ENCODE peak calls at places on chromosomes 16 and 17, in five cellular contexts. One of them, this sample, is unnamed.

GRCh38 chr17:27663862-27664605 is 33.0 kb downstream of the LGALS9 start:
- DNase-seq in fibroblast of mammary gland: no peak
- DNase-seq in activated T-helper 1 cell treated with anti-CD3 and anti-CD28 coated beads, Interleukin-12 subunit alpha, Interleukin-12 subunit beta, Interleukin-2, Interleukin-4 antibody, amounts not matched to agents 30 ng/mL and 10 ng/mL and 1 ng/mL, durations not matched to agents 14 hours and 24 hours and 36 hours: no peak
- DNase-seq in BE2C: no peak
- DNase-seq in bronchial epithelial cell: no peak
- DNase-seq in this sample: no peak

GRCh38 chr17:34865696-34866095 is 95.6 kb downstream of the CCT6B start:
- DNase-seq in fibroblast of mammary gland: no peak
- DNase-seq in activated T-helper 1 cell treated with anti-CD3 and anti-CD28 coated beads, Interleukin-12 subunit alpha, Interleukin-12 subunit beta, Interleukin-2, Interleukin-4 antibody, amounts not matched to agents 30 ng/mL and 10 ng/mL and 1 ng/mL, durations not matched to agents 14 hours and 24 hours and 36 hours: no peak
- DNase-seq in BE2C: no peak
- DNase-seq in bronchial epithelial cell: no peak
- DNase-seq in this sample: no peak

GRCh38 chr16:54070944-54071343 is 215.6 kb downstream of the IRX3 start:
- DNase-seq in fibroblast of mammary gland: no peak
- DNase-seq in activated T-helper 1 cell treated with anti-CD3 and anti-CD28 coated beads, Interleukin-12 subunit alpha, Interleukin-12 subunit beta, Interleukin-2, Interleukin-4 antibody, amounts not matched to agents 30 ng/mL and 10 ng/mL and 1 ng/mL, durations not matched to agents 14 hours and 24 hours and 36 hours: no peak
- DNase-seq in BE2C: no peak
- DNase-seq in bronchial epithelial cell: no peak
- DNase-seq in this sample: no peak

GRCh38 chr17:79107499-79108231 is 33.0 kb downstream of the ENGASE start:
- DNase-seq in fibroblast of mammary gland: no peak
- DNase-seq in activated T-helper 1 cell treated with anti-CD3 and anti-CD28 coated beads, Interleukin-12 subunit alpha, Interleukin-12 subunit beta, Interleukin-2, Interleukin-4 antibody, amounts not matched to agents 30 ng/mL and 10 ng/mL and 1 ng/mL, durations not matched to agents 14 hours and 24 hours and 36 hours: no peak
- DNase-seq in BE2C: no peak
- DNase-seq in bronchial epithelial cell: no peak
- DNase-seq in this sample: no peak

GRCh38 chr17:8126306-8127066 is 2.6 kb upstream of the HES7 start:
- DNase-seq in fibroblast of mammary gland: no peak
- DNase-seq in activated T-helper 1 cell treated with anti-CD3 and anti-CD28 coated beads, Interleukin-12 subunit alpha, Interleukin-12 subunit beta, Interleukin-2, Interleukin-4 antibody, amounts not matched to agents 30 ng/mL and 10 ng/mL and 1 ng/mL, durations not matched to agents 14 hours and 24 hours and 36 hours: peak; percentile 47
- DNase-seq in BE2C: peak; percentile 51
- DNase-seq in bronchial epithelial cell: peak; percentile 34
- DNase-seq in this sample: peak; percentile 57

GRCh38 chr17:41777157-41777578 is 9.3 kb downstream of the JUP start:
- DNase-seq in fibroblast of mammary gland: peak; percentile 47
- DNase-seq in activated T-helper 1 cell treated with anti-CD3 and anti-CD28 coated beads, Interleukin-12 subunit alpha, Interleukin-12 subunit beta, Interleukin-2, Interleukin-4 antibody, amounts not matched to agents 30 ng/mL and 10 ng/mL and 1 ng/mL, durations not matched to agents 14 hours and 24 hours and 36 hours: no peak
- DNase-seq in BE2C: peak; percentile 81
- DNase-seq in bronchial epithelial cell: no peak
- DNase-seq in this sample: no peak

GRCh38 chr16:53952215-53953208 is 248.6 kb downstream of the FTO start:
- DNase-seq in fibroblast of mammary gland: peak; percentile 51
- DNase-seq in activated T-helper 1 cell treated with anti-CD3 and anti-CD28 coated beads, Interleukin-12 subunit alpha, Interleukin-12 subunit beta, Interleukin-2, Interleukin-4 antibody, amounts not matched to agents 30 ng/mL and 10 ng/mL and 1 ng/mL, durations not matched to agents 14 hours and 24 hours and 36 hours: no peak
- DNase-seq in BE2C: no peak
- DNase-seq in bronchial epithelial cell: no peak
- DNase-seq in this sample: no peak

GRCh38 chr16:4384497-4384896 is 12.8 kb downstream of the VASN start:
- DNase-seq in fibroblast of mammary gland: peak; percentile 78
- DNase-seq in activated T-helper 1 cell treated with anti-CD3 and anti-CD28 coated beads, Interleukin-12 subunit alpha, Interleukin-12 subunit beta, Interleukin-2, Interleukin-4 antibody, amounts not matched to agents 30 ng/mL and 10 ng/mL and 1 ng/mL, durations not matched to agents 14 hours and 24 hours and 36 hours: no peak
- DNase-seq in BE2C: peak; percentile 83
- DNase-seq in bronchial epithelial cell: no peak
- DNase-seq in this sample: no peak

GRCh38 chr16:58665200-58665599 is 19.4 kb downstream of the SLC38A7 start:
- DNase-seq in fibroblast of mammary gland: no peak
- DNase-seq in activated T-helper 1 cell treated with anti-CD3 and anti-CD28 coated beads, Interleukin-12 subunit alpha, Interleukin-12 subunit beta, Interleukin-2, Interleukin-4 antibody, amounts not matched to agents 30 ng/mL and 10 ng/mL and 1 ng/mL, durations not matched to agents 14 hours and 24 hours and 36 hours: no peak
- DNase-seq in BE2C: peak; percentile 30
- DNase-seq in bronchial epithelial cell: no peak
- DNase-seq in this sample: no peak

GRCh38 chr16:15827299-15827698 is 29.5 kb downstream of the MYH11 start:
- DNase-seq in fibroblast of mammary gland: no peak
- DNase-seq in activated T-helper 1 cell treated with anti-CD3 and anti-CD28 coated beads, Interleukin-12 subunit alpha, Interleukin-12 subunit beta, Interleukin-2, Interleukin-4 antibody, amounts not matched to agents 30 ng/mL and 10 ng/mL and 1 ng/mL, durations not matched to agents 14 hours and 24 hours and 36 hours: no peak
- DNase-seq in BE2C: no peak
- DNase-seq in bronchial epithelial cell: no peak
- DNase-seq in this sample: no peak

GRCh38 chr16:31094088-31094423 is 541 bp downstream of the VKORC1 start:
- DNase-seq in fibroblast of mammary gland: no peak
- DNase-seq in activated T-helper 1 cell treated with anti-CD3 and anti-CD28 coated beads, Interleukin-12 subunit alpha, Interleukin-12 subunit beta, Interleukin-2, Interleukin-4 antibody, amounts not matched to agents 30 ng/mL and 10 ng/mL and 1 ng/mL, durations not matched to agents 14 hours and 24 hours and 36 hours: no peak
- DNase-seq in BE2C: no peak
- DNase-seq in bronchial epithelial cell: no peak
- DNase-seq in this sample: no peak

GRCh38 chr17:12789976-12790805 is 893 bp downstream of the ARHGAP44 start:
- DNase-seq in fibroblast of mammary gland: no peak
- DNase-seq in activated T-helper 1 cell treated with anti-CD3 and anti-CD28 coated beads, Interleukin-12 subunit alpha, Interleukin-12 subunit beta, Interleukin-2, Interleukin-4 antibody, amounts not matched to agents 30 ng/mL and 10 ng/mL and 1 ng/mL, durations not matched to agents 14 hours and 24 hours and 36 hours: no peak
- DNase-seq in BE2C: no peak
- DNase-seq in bronchial epithelial cell: peak; percentile 8
- DNase-seq in this sample: no peak

GRCh38 chr16:17413508-17413907 is 57.3 kb downstream of the XYLT1 start:
- DNase-seq in fibroblast of mammary gland: no peak
- DNase-seq in activated T-helper 1 cell treated with anti-CD3 and anti-CD28 coated beads, Interleukin-12 subunit alpha, Interleukin-12 subunit beta, Interleukin-2, Interleukin-4 antibody, amounts not matched to agents 30 ng/mL and 10 ng/mL and 1 ng/mL, durations not matched to agents 14 hours and 24 hours and 36 hours: no peak
- DNase-seq in BE2C: no peak
- DNase-seq in bronchial epithelial cell: no peak
- DNase-seq in this sample: no peak

GRCh38 chr17:30218689-30219266 is 16.7 kb downstream of the SLC6A4 start:
- DNase-seq in fibroblast of mammary gland: no peak
- DNase-seq in activated T-helper 1 cell treated with anti-CD3 and anti-CD28 coated beads, Interleukin-12 subunit alpha, Interleukin-12 subunit beta, Interleukin-2, Interleukin-4 antibody, amounts not matched to agents 30 ng/mL and 10 ng/mL and 1 ng/mL, durations not matched to agents 14 hours and 24 hours and 36 hours: no peak
- DNase-seq in BE2C: no peak
- DNase-seq in bronchial epithelial cell: no peak
- DNase-seq in this sample: no peak

GRCh38 chr17:27797390-27798091 is 2.8 kb downstream of the NOS2 start:
- DNase-seq in fibroblast of mammary gland: no peak
- DNase-seq in activated T-helper 1 cell treated with anti-CD3 and anti-CD28 coated beads, Interleukin-12 subunit alpha, Interleukin-12 subunit beta, Interleukin-2, Interleukin-4 antibody, amounts not matched to agents 30 ng/mL and 10 ng/mL and 1 ng/mL, durations not matched to agents 14 hours and 24 hours and 36 hours: no peak
- DNase-seq in BE2C: no peak
- DNase-seq in bronchial epithelial cell: no peak
- DNase-seq in this sample: no peak

GRCh38 chr17:57603978-57604377 is 141.1 kb downstream of the CCDC182 start:
- DNase-seq in fibroblast of mammary gland: no peak
- DNase-seq in activated T-helper 1 cell treated with anti-CD3 and anti-CD28 coated beads, Interleukin-12 subunit alpha, Interleukin-12 subunit beta, Interleukin-2, Interleukin-4 antibody, amounts not matched to agents 30 ng/mL and 10 ng/mL and 1 ng/mL, durations not matched to agents 14 hours and 24 hours and 36 hours: peak; percentile 52
- DNase-seq in BE2C: no peak
- DNase-seq in bronchial epithelial cell: no peak
- DNase-seq in this sample: peak; percentile 48